ENCODE peak calls at places on chromosome 1, in four cellular contexts. A, Z, T and B are unnamed samples.

GRCh38 chr1:9615316-9616063 is 26.8 kb downstream of the TMEM201 start:
- DNase-seq in T (no peak), Z (no peak), A (peak; percentile 35), B (peak; percentile 42)

GRCh38 chr1:63010898-63011660 is 227.1 kb downstream of the ATG4C start:
- DNase-seq in T (no peak), A (no peak), Z (no peak), B (no peak)

GRCh38 chr1:68175621-68176398 is 56.5 kb downstream of the WLS start:
- DNase-seq in Z (no peak), T (no peak), A (no peak), B (no peak)

GRCh38 chr1:234611153-234611798 is 1.3 kb upstream of the IRF2BP2 start:
- DNase-seq in T (no peak), A (peak; percentile 32), Z (no peak), B (no peak)

GRCh38 chr1:64911326-64911725 is 55.0 kb downstream of the JAK1 start:
- DNase-seq in A (no peak), Z (no peak), T (no peak), B (no peak)

GRCh38 chr1:55215194-55216021 is at the start of gene USP24:
- DNase-seq in T (peak; percentile 73), Z (peak; percentile 82), A (peak; percentile 62), B (peak; percentile 80)

GRCh38 chr1:77538956-77539509 is 143.4 kb downstream of the ZZZ3 start:
- DNase-seq in A (no peak), Z (no peak), T (peak; percentile 60), B (no peak)

GRCh38 chr1:93845554-93846150 is 33.4 kb downstream of the DNTTIP2 start:
- DNase-seq in T (peak; percentile 42), A (peak; percentile 8), Z (no peak), B (peak; percentile 6)

GRCh38 chr1:45846931-45847330 is 43.5 kb downstream of the MAST2 start:
- DNase-seq in T (no peak), Z (no peak), A (no peak), B (no peak)

GRCh38 chr1:22972063-22972405 is 632 bp downstream of the LACTBL1 start:
- DNase-seq in Z (no peak), T (no peak), A (no peak), B (no peak)